ENCODE peak calls at places on chromosomes 3 and 15, in seven cellular contexts. One of them, this sample, is unnamed.

GRCh38 chr3:195739561-195740111 is 18.9 kb downstream of the MUC20 start:
- DNase-seq in A172: no peak
- DNase-seq in AG09319: no peak
- DNase-seq in mesenteric fat pad: no peak
- DNase-seq in GOT3: no peak
- DNase-seq in activated CD4-positive, alpha-beta T cell treated with anti-CD3 and anti-CD28 coated beads, Interleukin-2, amount 50 U/mL, for 24 hours: no peak
- DNase-seq in IMR-90: no peak
- DNase-seq in this sample: no peak

GRCh38 chr15:62994975-62995730 is 47.4 kb upstream of the TPM1 start:
- DNase-seq in IMR-90: peak; percentile 60
- DNase-seq in activated CD4-positive, alpha-beta T cell treated with anti-CD3 and anti-CD28 coated beads, Interleukin-2, amount 50 U/mL, for 24 hours: no peak
- DNase-seq in mesenteric fat pad: no peak
- DNase-seq in AG09319: no peak
- DNase-seq in GOT3: no peak
- DNase-seq in A172: peak; percentile 73
- DNase-seq in this sample: no peak

GRCh38 chr15:60994842-60995495 is 234.1 kb downstream of the RORA start:
- DNase-seq in AG09319: no peak
- DNase-seq in mesenteric fat pad: no peak
- DNase-seq in GOT3: no peak
- DNase-seq in activated CD4-positive, alpha-beta T cell treated with anti-CD3 and anti-CD28 coated beads, Interleukin-2, amount 50 U/mL, for 24 hours: no peak
- DNase-seq in IMR-90: no peak
- DNase-seq in A172: no peak
- DNase-seq in this sample: no peak

GRCh38 chr3:40920041-40920440 is 279.3 kb upstream of the CTNNB1 start:
- DNase-seq in IMR-90: no peak
- DNase-seq in activated CD4-positive, alpha-beta T cell treated with anti-CD3 and anti-CD28 coated beads, Interleukin-2, amount 50 U/mL, for 24 hours: no peak
- DNase-seq in GOT3: no peak
- DNase-seq in AG09319: no peak
- DNase-seq in A172: peak; percentile 6
- DNase-seq in mesenteric fat pad: no peak
- DNase-seq in this sample: no peak

GRCh38 chr3:130645261-130645660 is 101.4 kb downstream of the PIK3R4 start:
- DNase-seq in IMR-90: no peak
- DNase-seq in A172: no peak
- DNase-seq in AG09319: no peak
- DNase-seq in activated CD4-positive, alpha-beta T cell treated with anti-CD3 and anti-CD28 coated beads, Interleukin-2, amount 50 U/mL, for 24 hours: no peak
- DNase-seq in mesenteric fat pad: no peak
- DNase-seq in GOT3: no peak
- DNase-seq in this sample: no peak

GRCh38 chr15:29822685-29823459 is 604 bp upstream of the TJP1 start:
- DNase-seq in AG09319: peak; percentile 14
- DNase-seq in activated CD4-positive, alpha-beta T cell treated with anti-CD3 and anti-CD28 coated beads, Interleukin-2, amount 50 U/mL, for 24 hours: no peak
- DNase-seq in A172: peak; percentile 54
- DNase-seq in IMR-90: peak; percentile 83
- DNase-seq in mesenteric fat pad: peak; percentile 92
- DNase-seq in GOT3: peak; percentile 28
- DNase-seq in this sample: peak; percentile 56

GRCh38 chr3:149339931-149340309 is 6.5 kb upstream of the TM4SF18 start:
- DNase-seq in GOT3: peak; percentile 30
- DNase-seq in mesenteric fat pad: no peak
- DNase-seq in activated CD4-positive, alpha-beta T cell treated with anti-CD3 and anti-CD28 coated beads, Interleukin-2, amount 50 U/mL, for 24 hours: no peak
- DNase-seq in IMR-90: peak; percentile 97
- DNase-seq in AG09319: peak; percentile 76
- DNase-seq in A172: peak; percentile 100
- DNase-seq in this sample: peak; percentile 60

GRCh38 chr3:127226946-127227842 is 34.3 kb downstream of the PRR23E start:
- DNase-seq in mesenteric fat pad: no peak
- DNase-seq in IMR-90: no peak
- DNase-seq in AG09319: no peak
- DNase-seq in GOT3: no peak
- DNase-seq in activated CD4-positive, alpha-beta T cell treated with anti-CD3 and anti-CD28 coated beads, Interleukin-2, amount 50 U/mL, for 24 hours: no peak
- DNase-seq in A172: no peak
- DNase-seq in this sample: no peak

GRCh38 chr3:44995142-44995770 is 19.2 kb downstream of the EXOSC7 start:
- DNase-seq in activated CD4-positive, alpha-beta T cell treated with anti-CD3 and anti-CD28 coated beads, Interleukin-2, amount 50 U/mL, for 24 hours: no peak
- DNase-seq in AG09319: peak; percentile 81
- DNase-seq in mesenteric fat pad: no peak
- DNase-seq in IMR-90: peak; percentile 58
- DNase-seq in A172: peak; percentile 82
- DNase-seq in GOT3: no peak
- DNase-seq in this sample: peak; percentile 68

GRCh38 chr15:20353966-20354883 is 187.4 kb downstream of the GOLGA6L6 start:
- DNase-seq in GOT3: no peak
- DNase-seq in AG09319: no peak
- DNase-seq in A172: no peak
- DNase-seq in activated CD4-positive, alpha-beta T cell treated with anti-CD3 and anti-CD28 coated beads, Interleukin-2, amount 50 U/mL, for 24 hours: no peak
- DNase-seq in IMR-90: no peak
- DNase-seq in mesenteric fat pad: peak; percentile 92
- DNase-seq in this sample: no peak

GRCh38 chr3:112136959-112137693 is 4.1 kb upstream of the GCSAM start:
- DNase-seq in activated CD4-positive, alpha-beta T cell treated with anti-CD3 and anti-CD28 coated beads, Interleukin-2, amount 50 U/mL, for 24 hours: no peak
- DNase-seq in GOT3: no peak
- DNase-seq in IMR-90: peak; percentile 34
- DNase-seq in AG09319: no peak
- DNase-seq in mesenteric fat pad: no peak
- DNase-seq in A172: peak; percentile 42
- DNase-seq in this sample: no peak

GRCh38 chr15:38588672-38589071 is 24.1 kb upstream of the RASGRP1 start:
- DNase-seq in A172: peak; percentile 26
- DNase-seq in AG09319: no peak
- DNase-seq in GOT3: no peak
- DNase-seq in IMR-90: no peak
- DNase-seq in activated CD4-positive, alpha-beta T cell treated with anti-CD3 and anti-CD28 coated beads, Interleukin-2, amount 50 U/mL, for 24 hours: no peak
- DNase-seq in mesenteric fat pad: no peak
- DNase-seq in this sample: no peak

GRCh38 chr3:55626284-55626675 is 139.2 kb upstream of the WNT5A start:
- DNase-seq in AG09319: no peak
- DNase-seq in IMR-90: no peak
- DNase-seq in A172: no peak
- DNase-seq in mesenteric fat pad: no peak
- DNase-seq in GOT3: no peak
- DNase-seq in activated CD4-positive, alpha-beta T cell treated with anti-CD3 and anti-CD28 coated beads, Interleukin-2, amount 50 U/mL, for 24 hours: no peak
- DNase-seq in this sample: no peak

GRCh38 chr15:60745469-60745971 is 266.6 kb upstream of the ICE2 start:
- DNase-seq in A172: no peak
- DNase-seq in mesenteric fat pad: no peak
- DNase-seq in GOT3: no peak
- DNase-seq in AG09319: no peak
- DNase-seq in IMR-90: peak; percentile 30
- DNase-seq in activated CD4-positive, alpha-beta T cell treated with anti-CD3 and anti-CD28 coated beads, Interleukin-2, amount 50 U/mL, for 24 hours: no peak
- DNase-seq in this sample: no peak

GRCh38 chr3:194809382-194809781 is 123.7 kb downstream of the FAM43A start:
- DNase-seq in IMR-90: no peak
- DNase-seq in AG09319: no peak
- DNase-seq in activated CD4-positive, alpha-beta T cell treated with anti-CD3 and anti-CD28 coated beads, Interleukin-2, amount 50 U/mL, for 24 hours: no peak
- DNase-seq in A172: no peak
- DNase-seq in GOT3: no peak
- DNase-seq in mesenteric fat pad: no peak
- DNase-seq in this sample: no peak

GRCh38 chr3:141311496-141312358 is 56.6 kb upstream of the ZBTB38 start:
- DNase-seq in AG09319: peak; percentile 90
- DNase-seq in A172: peak; percentile 98
- DNase-seq in IMR-90: peak; percentile 98
- DNase-seq in GOT3: peak; percentile 96
- DNase-seq in activated CD4-positive, alpha-beta T cell treated with anti-CD3 and anti-CD28 coated beads, Interleukin-2, amount 50 U/mL, for 24 hours: peak; percentile 94
- DNase-seq in mesenteric fat pad: peak; percentile 100
- DNase-seq in this sample: peak; percentile 84

GRCh38 chr3:19576343-19576742 is 357.7 kb downstream of the EFHB start:
- DNase-seq in AG09319: no peak
- DNase-seq in A172: no peak
- DNase-seq in GOT3: no peak
- DNase-seq in IMR-90: no peak
- DNase-seq in activated CD4-positive, alpha-beta T cell treated with anti-CD3 and anti-CD28 coated beads, Interleukin-2, amount 50 U/mL, for 24 hours: no peak
- DNase-seq in mesenteric fat pad: no peak
- DNase-seq in this sample: no peak

GRCh38 chr3:159911011-159911663 is 77.5 kb upstream of the IL12A start:
- DNase-seq in mesenteric fat pad: no peak
- DNase-seq in AG09319: no peak
- DNase-seq in A172: peak; percentile 38
- DNase-seq in activated CD4-positive, alpha-beta T cell treated with anti-CD3 and anti-CD28 coated beads, Interleukin-2, amount 50 U/mL, for 24 hours: no peak
- DNase-seq in GOT3: no peak
- DNase-seq in IMR-90: no peak
- DNase-seq in this sample: no peak

GRCh38 chr3:108863799-108864135 is 41.2 kb downstream of the TRAT1 start:
- DNase-seq in AG09319: no peak
- DNase-seq in GOT3: no peak
- DNase-seq in activated CD4-positive, alpha-beta T cell treated with anti-CD3 and anti-CD28 coated beads, Interleukin-2, amount 50 U/mL, for 24 hours: no peak
- DNase-seq in A172: peak; percentile 49
- DNase-seq in IMR-90: no peak
- DNase-seq in mesenteric fat pad: no peak
- DNase-seq in this sample: no peak

GRCh38 chr3:180881065-180881801 is 31.2 kb upstream of the FXR1 start:
- DNase-seq in IMR-90: no peak
- DNase-seq in AG09319: no peak
- DNase-seq in activated CD4-positive, alpha-beta T cell treated with anti-CD3 and anti-CD28 coated beads, Interleukin-2, amount 50 U/mL, for 24 hours: no peak
- DNase-seq in mesenteric fat pad: no peak
- DNase-seq in GOT3: no peak
- DNase-seq in A172: no peak
- DNase-seq in this sample: no peak

GRCh38 chr3:131432441-131432840 is 50.9 kb downstream of the NUDT16 start:
- DNase-seq in GOT3: no peak
- DNase-seq in mesenteric fat pad: no peak
- DNase-seq in IMR-90: no peak
- DNase-seq in activated CD4-positive, alpha-beta T cell treated with anti-CD3 and anti-CD28 coated beads, Interleukin-2, amount 50 U/mL, for 24 hours: no peak
- DNase-seq in AG09319: no peak
- DNase-seq in A172: no peak
- DNase-seq in this sample: no peak

GRCh38 chr3:38122712-38123290 is 14.1 kb downstream of the ACAA1 start:
- DNase-seq in GOT3: no peak
- DNase-seq in AG09319: no peak
- DNase-seq in IMR-90: no peak
- DNase-seq in mesenteric fat pad: peak; percentile 62
- DNase-seq in activated CD4-positive, alpha-beta T cell treated with anti-CD3 and anti-CD28 coated beads, Interleukin-2, amount 50 U/mL, for 24 hours: no peak
- DNase-seq in A172: no peak
- DNase-seq in this sample: no peak

GRCh38 chr3:72097053-72097452 is 312.1 kb upstream of the PROK2 start:
- DNase-seq in activated CD4-positive, alpha-beta T cell treated with anti-CD3 and anti-CD28 coated beads, Interleukin-2, amount 50 U/mL, for 24 hours: no peak
- DNase-seq in IMR-90: no peak
- DNase-seq in AG09319: no peak
- DNase-seq in A172: no peak
- DNase-seq in GOT3: no peak
- DNase-seq in mesenteric fat pad: no peak
- DNase-seq in this sample: no peak

GRCh38 chr3:86814321-86814720 is 176.6 kb downstream of the VGLL3 start:
- DNase-seq in IMR-90: no peak
- DNase-seq in AG09319: no peak
- DNase-seq in activated CD4-positive, alpha-beta T cell treated with anti-CD3 and anti-CD28 coated beads, Interleukin-2, amount 50 U/mL, for 24 hours: no peak
- DNase-seq in mesenteric fat pad: no peak
- DNase-seq in GOT3: no peak
- DNase-seq in A172: no peak
- DNase-seq in this sample: no peak

GRCh38 chr15:71547066-71547465 is 263.3 kb upstream of the NR2E3 start:
- DNase-seq in A172: no peak
- DNase-seq in AG09319: no peak
- DNase-seq in GOT3: no peak
- DNase-seq in IMR-90: no peak
- DNase-seq in activated CD4-positive, alpha-beta T cell treated with anti-CD3 and anti-CD28 coated beads, Interleukin-2, amount 50 U/mL, for 24 hours: no peak
- DNase-seq in mesenteric fat pad: no peak
- DNase-seq in this sample: no peak

GRCh38 chr3:128492353-128493220 is at the start of gene GATA2:
- DNase-seq in IMR-90: no peak
- DNase-seq in A172: no peak
- DNase-seq in AG09319: no peak
- DNase-seq in activated CD4-positive, alpha-beta T cell treated with anti-CD3 and anti-CD28 coated beads, Interleukin-2, amount 50 U/mL, for 24 hours: no peak
- DNase-seq in GOT3: no peak
- DNase-seq in mesenteric fat pad: peak; percentile 81
- DNase-seq in this sample: no peak

GRCh38 chr3:155701882-155702465 is 42.9 kb downstream of the PLCH1 start:
- DNase-seq in activated CD4-positive, alpha-beta T cell treated with anti-CD3 and anti-CD28 coated beads, Interleukin-2, amount 50 U/mL, for 24 hours: no peak
- DNase-seq in GOT3: no peak
- DNase-seq in IMR-90: peak; percentile 58
- DNase-seq in mesenteric fat pad: no peak
- DNase-seq in A172: peak; percentile 53
- DNase-seq in AG09319: peak; percentile 18
- DNase-seq in this sample: peak; percentile 3

GRCh38 chr3:60461199-60461598 is 790.1 kb downstream of the FHIT start:
- DNase-seq in A172: no peak
- DNase-seq in AG09319: no peak
- DNase-seq in activated CD4-positive, alpha-beta T cell treated with anti-CD3 and anti-CD28 coated beads, Interleukin-2, amount 50 U/mL, for 24 hours: no peak
- DNase-seq in IMR-90: no peak
- DNase-seq in mesenteric fat pad: no peak
- DNase-seq in GOT3: no peak
- DNase-seq in this sample: no peak

GRCh38 chr15:43237842-43238470 is 17.1 kb upstream of the EPB42 start:
- DNase-seq in mesenteric fat pad: peak; percentile 45
- DNase-seq in AG09319: no peak
- DNase-seq in A172: no peak
- DNase-seq in GOT3: no peak
- DNase-seq in activated CD4-positive, alpha-beta T cell treated with anti-CD3 and anti-CD28 coated beads, Interleukin-2, amount 50 U/mL, for 24 hours: no peak
- DNase-seq in IMR-90: no peak
- DNase-seq in this sample: no peak

GRCh38 chr3:89212614-89213013 is 105.2 kb downstream of the EPHA3 start:
- DNase-seq in AG09319: no peak
- DNase-seq in GOT3: no peak
- DNase-seq in activated CD4-positive, alpha-beta T cell treated with anti-CD3 and anti-CD28 coated beads, Interleukin-2, amount 50 U/mL, for 24 hours: no peak
- DNase-seq in A172: no peak
- DNase-seq in mesenteric fat pad: no peak
- DNase-seq in IMR-90: peak; percentile 2
- DNase-seq in this sample: no peak

GRCh38 chr15:65595960-65596359 is 15.0 kb downstream of the INTS14 start:
- DNase-seq in mesenteric fat pad: no peak
- DNase-seq in IMR-90: no peak
- DNase-seq in A172: no peak
- DNase-seq in activated CD4-positive, alpha-beta T cell treated with anti-CD3 and anti-CD28 coated beads, Interleukin-2, amount 50 U/mL, for 24 hours: no peak
- DNase-seq in GOT3: no peak
- DNase-seq in AG09319: no peak
- DNase-seq in this sample: no peak

This sample was measured in brain pericyte.